ENCODE peak calls at places on chromosomes 12 and 14, in ten cellular contexts. T is MCF 10A, G is mucosa of descending colon, Q is foreskin fibroblast, J is testis, O is WERI-Rb-1, W is IMR-90, X is omental fat pad, P is vagina, M is lung. A is an unnamed sample.

GRCh38 chr14:100022772-100023451 is 42.3 kb upstream of the EVL start:
- DNase-seq in T (no peak), O (no peak), Q (peak), W (peak), J (no peak), P (no peak), M (no peak), X (no peak), G (peak), A (no peak)

GRCh38 chr14:75578786-75579781 is 664 bp downstream of the FLVCR2 start:
- DNase-seq in M (no peak), W (peak), G (peak), X (no peak), P (no peak), O (peak), T (no peak), J (peak), Q (peak), A (no peak)

GRCh38 chr14:104681689-104682074 is 7.7 kb upstream of the INF2 start:
- DNase-seq in X (no peak), T (peak), P (no peak), J (peak), O (peak), M (peak), G (peak), Q (peak), W (peak), A (no peak)

GRCh38 chr14:103480595-103480994 is 42.0 kb downstream of the CKB start:
- DNase-seq in X (no peak), Q (no peak), O (no peak), J (no peak), T (no peak), P (no peak), M (no peak), G (no peak), W (no peak), A (peak)

GRCh38 chr14:105472496-105472991 is 2.1 kb upstream of the CRIP2 start:
- DNase-seq in J (no peak), O (no peak), T (no peak), M (no peak), Q (no peak), P (no peak), W (no peak), G (no peak), X (no peak), A (no peak)

GRCh38 chr14:79056879-79057278 is 886.7 kb downstream of the NRXN3 start:
- DNase-seq in P (no peak), W (peak), O (no peak), G (no peak), X (no peak), Q (peak), M (no peak), J (no peak), T (no peak), A (no peak)

GRCh38 chr12:6215932-6216494 is 15.8 kb downstream of the CD9 start:
- DNase-seq in X (no peak), G (peak), Q (peak), P (no peak), O (no peak), W (peak), T (peak), J (peak), M (peak), A (no peak)

GRCh38 chr12:50242751-50243191 is 40.5 kb downstream of the LIMA1 start:
- DNase-seq in X (no peak), J (no peak), T (no peak), M (no peak), P (no peak), W (peak), O (no peak), G (no peak), Q (peak), A (no peak)

GRCh38 chr12:108635201-108635996 is 1.7 kb upstream of the SELPLG start:
- DNase-seq in J (no peak), M (no peak), T (no peak), G (peak), W (peak), P (peak), O (no peak), X (no peak), Q (no peak), A (peak)

GRCh38 chr12:117685115-117685926 is 283.5 kb downstream of the KSR2 start:
- DNase-seq in J (no peak), T (peak), X (no peak), W (no peak), G (peak), P (no peak), Q (peak), M (no peak), O (peak), A (no peak)

GRCh38 chr12:80064269-80064668 is 35.1 kb upstream of the OTOGL start:
- DNase-seq in O (no peak), M (no peak), J (no peak), T (no peak), P (no peak), X (no peak), G (no peak), Q (peak), W (peak), A (no peak)

GRCh38 chr12:130041983-130042812 is 120.1 kb upstream of the FZD10 start:
- DNase-seq in T (peak), X (no peak), J (peak), P (no peak), M (peak), O (peak), W (no peak), Q (no peak), G (peak), A (peak)

GRCh38 chr12:107200394-107200793 is 107.0 kb upstream of the CRY1 start:
- DNase-seq in M (no peak), X (no peak), W (peak), T (peak), G (no peak), O (no peak), P (no peak), J (no peak), Q (peak), A (no peak)

GRCh38 chr12:125272252-125272980 is 207.2 kb downstream of the AACS start:
- DNase-seq in J (no peak), T (no peak), G (no peak), O (peak), W (no peak), M (no peak), Q (peak), X (no peak), P (no peak), A (no peak)

GRCh38 chr12:77060136-77060882 is 5.1 kb downstream of the E2F7 start:
- DNase-seq in M (no peak), X (no peak), O (no peak), Q (no peak), W (no peak), P (no peak), J (no peak), G (no peak), T (no peak), A (peak)

GRCh38 chr12:56630180-56630632 is at the start of gene BAZ2A:
- DNase-seq in O (peak), M (peak), P (no peak), T (peak), X (peak), G (peak), J (peak), Q (peak), W (peak), A (peak)

GRCh38 chr12:6632026-6632978 is 3.5 kb downstream of the LPAR5 start:
- DNase-seq in J (peak), O (peak), W (no peak), T (no peak), P (no peak), Q (no peak), X (no peak), M (no peak), G (peak), A (peak)

GRCh38 chr12:65443038-65443437 is 164.6 kb downstream of the MSRB3 start:
- DNase-seq in W (no peak), J (no peak), O (no peak), M (no peak), P (no peak), T (no peak), G (no peak), Q (peak), X (no peak), A (no peak)

GRCh38 chr12:88895634-88896033 is 315.4 kb upstream of the KITLG start:
- DNase-seq in W (peak), O (no peak), G (no peak), X (no peak), P (no peak), Q (no peak), J (no peak), M (no peak), T (no peak), A (no peak)

GRCh38 chr14:34227834-34228662 is 234.0 kb downstream of the SPTSSA start:
- DNase-seq in J (peak), G (peak), M (peak), Q (peak), P (no peak), W (peak), O (peak), T (peak), X (peak), A (peak)

GRCh38 chr12:2526371-2526770 is 268.4 kb upstream of the FKBP4 start:
- DNase-seq in O (no peak), T (no peak), G (peak), P (no peak), Q (no peak), W (no peak), J (no peak), X (no peak), M (no peak), A (no peak)

GRCh38 chr12:57846285-57846576 is 298 bp downstream of the CTDSP2 start:
- DNase-seq in W (no peak), O (no peak), X (no peak), M (no peak), T (peak), J (no peak), G (no peak), P (no peak), Q (no peak), A (peak)

GRCh38 chr12:57849035-57849434 is 2.5 kb upstream of the CTDSP2 start:
- DNase-seq in T (peak), X (no peak), P (no peak), O (no peak), G (no peak), M (no peak), W (no peak), J (no peak), Q (no peak), A (no peak)

GRCh38 chr12:57846577-57847319 is at the start of gene CTDSP2:
- DNase-seq in W (peak), M (peak), T (peak), X (peak), J (peak), P (no peak), Q (peak), G (peak), O (peak), A (peak)

GRCh38 chr12:57845478-57846284 is 848 bp downstream of the CTDSP2 start:
- DNase-seq in X (no peak), M (peak), W (no peak), G (peak), P (no peak), O (peak), Q (no peak), T (peak), J (peak), A (peak)

DNA sequence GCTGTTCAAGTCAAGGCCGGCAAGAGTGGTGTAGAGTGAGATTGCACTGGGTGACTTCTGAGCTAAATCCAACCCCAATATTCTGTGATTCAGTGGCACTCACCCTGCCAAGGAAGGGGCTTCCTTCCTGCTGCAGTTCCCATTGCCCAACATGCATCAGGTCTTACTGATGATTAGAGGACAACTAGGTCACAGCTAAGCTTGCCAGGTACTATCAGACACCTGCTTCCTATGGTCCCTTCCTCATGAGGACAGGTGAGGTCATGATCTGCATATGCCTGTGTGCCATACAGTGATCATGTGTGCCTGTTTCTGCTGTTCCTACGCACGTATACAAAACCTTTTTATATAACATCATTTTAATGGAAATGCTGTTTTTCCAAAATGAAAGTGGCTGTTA is 1.7 kb upstream of the CTDSP2 start:
- DNase-seq in X (no peak), W (no peak), Q (no peak), T (no peak), O (no peak), P (no peak), J (no peak), G (no peak), M (no peak), A (no peak)
- TF ChIP-seq CTCF in X (no peak), W (no peak), Q (no peak), T (no peak), O (no peak), P (no peak), J (no peak), G (no peak), M (no peak), A (no peak)

GRCh38 chr12:11573880-11574279 is 75.6 kb upstream of the ETV6 start:
- DNase-seq in G (no peak), X (no peak), J (no peak), O (no peak), P (no peak), M (no peak), Q (no peak), W (no peak), T (no peak), A (no peak)
- TF ChIP-seq CTCF in G (no peak), X (no peak), J (no peak), O (no peak), P (no peak), M (no peak), Q (no peak), W (no peak), T (no peak), A (no peak)

DNA sequence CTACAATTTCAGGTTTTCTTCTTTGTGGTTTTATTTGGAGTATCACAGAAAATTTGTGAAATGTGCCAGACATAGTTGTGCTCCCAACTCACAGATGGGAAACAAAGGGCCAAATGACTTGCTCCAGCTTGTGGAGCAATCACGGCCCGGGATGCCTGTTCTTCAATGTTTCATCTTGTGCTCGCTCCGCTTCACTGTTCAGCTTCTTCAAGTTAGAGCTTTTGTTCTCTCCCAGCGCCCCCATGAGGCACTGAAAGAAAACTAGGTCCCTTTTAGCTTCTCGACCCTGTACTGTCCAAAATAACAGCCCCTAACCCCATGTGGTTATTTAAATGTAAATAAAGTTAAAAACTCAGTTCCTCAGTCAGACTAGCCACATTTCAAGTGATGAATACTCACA is 187.9 kb upstream of the STXBP6 start:
- DNase-seq in P (no peak), T (no peak), W (peak), X (no peak), M (no peak), J (peak), Q (no peak), G (peak), O (peak), A (no peak)
- TF ChIP-seq CTCF in P (no peak), T (no peak), W (peak), X (no peak), M (no peak), J (no peak), Q (peak), G (no peak), O (peak), A (no peak)

DNA sequence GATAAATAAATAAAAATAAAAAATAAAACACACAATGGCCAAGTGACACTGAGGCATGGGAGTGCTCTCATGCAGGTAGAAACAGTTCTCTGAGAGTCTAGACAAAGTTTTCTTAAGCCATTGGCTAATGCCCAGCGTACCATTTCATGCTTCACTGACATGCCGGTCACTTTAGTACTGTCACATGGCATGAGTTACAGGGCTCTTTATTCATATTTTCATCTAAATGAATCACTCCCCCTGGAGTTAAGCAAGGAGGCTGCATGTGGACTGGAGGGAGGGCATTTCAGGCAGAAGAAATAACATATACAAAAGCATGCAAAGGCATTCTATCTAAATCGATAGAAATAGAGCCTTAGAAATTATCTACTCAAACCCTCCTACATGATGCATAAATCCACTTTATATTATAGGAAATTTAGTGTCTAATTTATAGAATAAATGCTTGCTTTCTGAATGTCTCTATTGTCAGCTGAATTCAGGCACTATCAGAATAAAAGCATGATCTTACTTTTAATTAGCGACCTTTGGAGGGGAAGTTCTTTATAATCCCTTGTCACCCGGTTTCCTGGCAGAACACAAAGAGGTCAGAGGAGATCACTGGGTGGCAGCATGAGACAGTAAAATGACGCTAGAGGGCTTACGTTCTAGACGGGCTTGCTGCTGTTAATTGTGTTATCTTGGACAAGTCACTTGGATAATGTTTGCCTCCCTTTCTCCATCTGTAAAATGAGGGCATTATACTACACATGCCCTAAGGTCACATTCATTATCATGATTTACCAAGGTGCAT is 17.5 kb downstream of the DYRK4 start:
- DNase-seq in J (no peak), Q (peak), G (peak), X (no peak), W (peak), M (no peak), T (no peak), P (no peak), O (peak), A (peak)
- TF ChIP-seq CTCF in J (no peak), Q (no peak), G (no peak), X (no peak), W (peak), M (no peak), T (no peak), P (no peak), O (peak), A (no peak)

A was measured in GM13976.